ENCODE peak calls at places on chromosomes 4 and X, in four cellular contexts. L is HepG2, F is K562, X is GM12878. M is an unnamed sample.
A peak's percentile ranks its signal among the peaks of the same experiment; 100 is the strongest.

GRCh38 chrX:8879750-8880149 is 78.6 kb upstream of the FAM9A start:
- DNase-seq in L (peak; percentile 1), F (peak; percentile 57), X (no peak), M (peak; percentile 15)

GRCh38 chr4:48189731-48190130 is 55.7 kb upstream of the TXK start:
- DNase-seq in L (no peak), F (no peak), X (no peak), M (no peak)

GRCh38 chrX:114365045-114365834 is 218.6 kb upstream of the HTR2C start:
- DNase-seq in L (no peak), F (no peak), X (no peak), M (no peak)

GRCh38 chrX:46770006-46770816 is 11.3 kb upstream of the SLC9A7 start:
- DNase-seq in L (no peak), F (no peak), X (no peak), M (no peak)

GRCh38 chrX:13511557-13512330 is 57.7 kb upstream of the EGFL6 start:
- DNase-seq in L (no peak), F (no peak), X (no peak), M (no peak)

GRCh38 chrX:29470029-29470428 is 745.3 kb upstream of the MAGEB2 start:
- DNase-seq in L (no peak), F (no peak), X (no peak), M (no peak)

GRCh38 chrX:150683536-150684146 is 9.6 kb upstream of the MTMR1 start:
- DNase-seq in L (peak; percentile 26), F (peak; percentile 26), X (no peak), M (peak; percentile 55)

GRCh38 chr4:90889171-90889570 is 762.0 kb downstream of the CCSER1 start:
- DNase-seq in L (no peak), F (no peak), X (no peak), M (no peak)

GRCh38 chrX:131441033-131441432 is 102.8 kb upstream of the OR13H1 start:
- DNase-seq in L (peak; percentile 33), F (no peak), X (no peak), M (no peak)

GRCh38 chr4:122588453-122589238 is 32.2 kb downstream of the IL21 start:
- DNase-seq in L (no peak), F (no peak), X (no peak), M (no peak)

GRCh38 chr4:148810461-148810860 is 368.2 kb upstream of the NR3C2 start:
- DNase-seq in L (no peak), F (no peak), X (no peak), M (no peak)

GRCh38 chr4:70747874-70748273 is 26.1 kb downstream of the RUFY3 start:
- DNase-seq in L (no peak), F (no peak), X (no peak), M (no peak)

GRCh38 chr4:184383497-184384055 is 90.8 kb downstream of the IRF2 start:
- DNase-seq in L (peak; percentile 27), F (no peak), X (no peak), M (no peak)

GRCh38 chr4:169416997-169417396 is 146.2 kb upstream of the SH3RF1 start:
- DNase-seq in L (peak; percentile 5), F (no peak), X (no peak), M (no peak)

GRCh38 chr4:87041142-87041541 is 106.3 kb downstream of the AFF1 start:
- DNase-seq in L (no peak), F (no peak), X (no peak), M (no peak)

GRCh38 chr4:54499308-54500074 is 158.3 kb upstream of the KIT start:
- DNase-seq in L (no peak), F (no peak), X (no peak), M (peak; percentile 10)

GRCh38 chrX:77450415-77450814 is 3.2 kb downstream of the FGF16 start:
- DNase-seq in L (no peak), F (no peak), X (no peak), M (no peak)

GRCh38 chrX:8025705-8026104 is 98.5 kb upstream of the PNPLA4 start:
- DNase-seq in L (peak; percentile 1), F (no peak), X (no peak), M (no peak)

GRCh38 chr4:139523076-139523475 is 32.9 kb downstream of the SETD7 start:
- DNase-seq in L (no peak), F (no peak), X (no peak), M (no peak)

GRCh38 chrX:101359966-101360365 is 11.4 kb upstream of the TIMM8A start:
- DNase-seq in L (no peak), F (no peak), X (no peak), M (no peak)

GRCh38 chr4:20618729-20619128 is 81.5 kb upstream of the PACRGL start:
- DNase-seq in L (no peak), F (no peak), X (no peak), M (no peak)

GRCh38 chr4:1060646-1061371 is 49.4 kb downstream of the FGFRL1 start:
- DNase-seq in L (no peak), F (no peak), X (no peak), M (no peak)

GRCh38 chr4:10593130-10593529 is 91.4 kb downstream of the CLNK start:
- DNase-seq in L (no peak), F (no peak), X (no peak), M (peak; percentile 14)

GRCh38 chr4:45693746-45694145 is 430.1 kb downstream of the GABRG1 start:
- DNase-seq in L (peak; percentile 0), F (no peak), X (no peak), M (no peak)

GRCh38 chr4:48223633-48224295 is 45.9 kb downstream of the TEC start:
- DNase-seq in L (no peak), F (no peak), X (no peak), M (no peak)

GRCh38 chr4:6200011-6200921 is at the start of gene JAKMIP1:
- DNase-seq in L (peak; percentile 25), F (peak; percentile 100), X (no peak), M (peak; percentile 99)

GRCh38 chrX:140766024-140766611 is 56.6 kb downstream of the LINC00632 start:
- DNase-seq in L (peak; percentile 27), F (peak; percentile 28), X (no peak), M (peak; percentile 43)

GRCh38 chrX:122245175-122245574 is 938.9 kb upstream of the GRIA3 start:
- DNase-seq in L (no peak), F (no peak), X (no peak), M (no peak)

GRCh38 chrX:37420756-37421155 is 71.6 kb downstream of the PRRG1 start:
- DNase-seq in L (no peak), F (no peak), X (no peak), M (no peak)

GRCh38 chr4:168560835-168561210 is 64.0 kb downstream of the PALLD start:
- DNase-seq in L (no peak), F (no peak), X (no peak), M (no peak)

GRCh38 chrX:638482-639131 is 8.0 kb downstream of the SHOX start:
- DNase-seq in L (no peak), F (no peak), X (no peak), M (no peak)

GRCh38 chrX:9708923-9709553 is 56.6 kb downstream of the GPR143 start:
- DNase-seq in L (peak; percentile 21), F (peak; percentile 65), X (peak; percentile 42), M (peak; percentile 80)

GRCh38 chrX:9730752-9731151 is 34.9 kb downstream of the GPR143 start:
- DNase-seq in L (no peak), F (no peak), X (no peak), M (no peak)

GRCh38 chrX:135340827-135341226 is 31.5 kb downstream of the ETDC start:
- DNase-seq in L (no peak), F (no peak), X (no peak), M (no peak)

GRCh38 chr4:150268444-150268843 is 190.2 kb downstream of the DCLK2 start:
- DNase-seq in L (no peak), F (no peak), X (no peak), M (no peak)

GRCh38 chr4:76486588-76487276 is 51.7 kb downstream of the SHROOM3 start:
- DNase-seq in L (no peak), F (no peak), X (no peak), M (no peak)

GRCh38 chr4:3482707-3483106 is 19.6 kb downstream of the DOK7 start:
- DNase-seq in L (no peak), F (no peak), X (no peak), M (no peak)

GRCh38 chrX:109862386-109862910 is 129.4 kb upstream of the ACSL4 start:
- DNase-seq in L (no peak), F (no peak), X (no peak), M (no peak)

GRCh38 chr4:10048931-10049655 is 27.8 kb upstream of the SLC2A9 start:
- DNase-seq in L (no peak), F (no peak), X (no peak), M (no peak)

GRCh38 chrX:41491267-41492004 is 44.3 kb downstream of the NYX start:
- DNase-seq in L (no peak), F (no peak), X (no peak), M (no peak)
- TF ChIP-seq BHLHE40 in L (no peak), F (no peak), X (no peak), M (no peak)

GRCh38 chr4:136383126-136383525 is 1149.2 kb downstream of the PCDH18 start:
- DNase-seq in L (no peak), F (no peak), X (no peak), M (no peak)
- TF ChIP-seq TARDBP in L (no peak), F (no peak), X (no peak), M (no peak)

GRCh38 chrX:19625612-19626011 is 110.3 kb upstream of the MAP3K15 start:
- DNase-seq in L (no peak), F (no peak), X (no peak), M (no peak)
- TF ChIP-seq BHLHE40 in L (no peak), F (no peak), X (no peak), M (no peak)

GRCh38 chr4:111512081-111512774 is 633.0 kb upstream of the FAM241A start:
- DNase-seq in L (no peak), F (no peak), X (no peak), M (no peak)
- TF ChIP-seq TARDBP in L (no peak), F (no peak), X (no peak), M (no peak)

DNA sequence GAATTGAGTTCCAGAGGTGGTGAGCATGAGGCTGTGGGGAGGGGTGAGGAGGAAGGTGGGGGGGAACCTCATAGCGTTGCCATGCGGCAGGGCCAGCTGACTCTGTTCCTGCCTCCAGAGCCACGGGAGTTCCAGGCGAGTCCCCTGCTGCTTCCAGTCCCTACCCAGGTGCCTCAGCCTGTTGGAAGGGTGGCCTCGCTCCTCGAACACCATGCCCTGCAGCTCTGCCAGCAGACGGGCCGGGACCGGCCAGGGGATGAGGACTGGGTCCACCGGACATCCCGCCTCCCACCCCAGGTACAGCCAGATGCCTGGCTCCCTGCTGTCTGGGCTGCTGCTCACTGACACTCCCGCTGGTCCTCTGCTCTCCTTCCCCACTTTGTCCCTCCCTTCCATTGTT is 7.9 kb downstream of the CCDC22 start:
- DNase-seq in L (no peak), F (no peak), X (no peak), M (no peak)
- TF ChIP-seq BHLHE40 in L (no peak), F (no peak), X (no peak), M (no peak)

GRCh38 chrX:49760288-49760885 is 64.6 kb upstream of the PAGE1 start:
- DNase-seq in L (no peak), F (no peak), X (no peak), M (no peak)
- TF ChIP-seq TARDBP in L (no peak), F (no peak), X (no peak), M (no peak)